ENCODE peak calls at places on chromosomes 12 and 14, in four cellular contexts. Q is suprapubic skin, M is transverse colon, Y is brain microvascular endothelial cell. J is an unnamed sample.

GRCh38 chr14:101561145-101561896 is at the start of gene DIO3:
- DNase-seq in Q (no peak), M (peak), Y (no peak), J (peak)

GRCh38 chr12:109440851-109441490 is 36.1 kb downstream of the KCTD10 start:
- DNase-seq in Q (no peak), M (no peak), Y (no peak), J (no peak)

GRCh38 chr12:96989916-96990315 is 82.9 kb downstream of the NEDD1 start:
- DNase-seq in Q (no peak), M (no peak), Y (no peak), J (peak)

GRCh38 chr12:1505151-1505450 is 89.3 kb downstream of the FBXL14 start:
- DNase-seq in Q (no peak), M (no peak), Y (no peak), J (no peak)

GRCh38 chr14:95144849-95145248 is 12.5 kb downstream of the DICER1 start:
- DNase-seq in Q (no peak), M (no peak), Y (no peak), J (no peak)

GRCh38 chr12:124286414-124286813 is 8.5 kb upstream of the RFLNA start:
- DNase-seq in Q (no peak), M (peak), Y (no peak), J (peak)

GRCh38 chr12:20004951-20005350 is 363.4 kb upstream of the PDE3A start:
- DNase-seq in Q (no peak), M (no peak), Y (no peak), J (peak)

GRCh38 chr12:60724984-60725383 is 1129.2 kb downstream of the SLC16A7 start:
- DNase-seq in Q (no peak), M (no peak), Y (no peak), J (no peak)

GRCh38 chr12:117580718-117581062 is 219.3 kb upstream of the NOS1 start:
- DNase-seq in Q (peak), M (peak), Y (no peak), J (no peak)

GRCh38 chr14:35818346-35819115 is 7.6 kb upstream of the BRMS1L start:
- DNase-seq in Q (no peak), M (peak), Y (peak), J (peak)

GRCh38 chr12:59431266-59431665 is 164.6 kb upstream of the SLC16A7 start:
- DNase-seq in Q (no peak), M (no peak), Y (no peak), J (no peak)

GRCh38 chr14:35254736-35255135 is 37.4 kb upstream of the PSMA6 start:
- DNase-seq in Q (no peak), M (no peak), Y (no peak), J (no peak)

GRCh38 chr12:108103087-108103486 is 26.0 kb upstream of the WSCD2 start:
- DNase-seq in Q (no peak), M (no peak), Y (no peak), J (no peak)

GRCh38 chr12:160858-161257 is 53.1 kb downstream of the SLC6A12 start:
- DNase-seq in Q (no peak), M (no peak), Y (no peak), J (no peak)

GRCh38 chr12:63206908-63207307 is 55.9 kb upstream of the AVPR1A start:
- DNase-seq in Q (no peak), M (no peak), Y (peak), J (no peak)

GRCh38 chr12:94282675-94283074 is 134.3 kb downstream of the PLXNC1 start:
- DNase-seq in Q (no peak), M (peak), Y (no peak), J (no peak)

GRCh38 chr12:22083167-22083566 is 37.1 kb downstream of the CMAS start:
- DNase-seq in Q (no peak), M (no peak), Y (peak), J (peak)

GRCh38 chr12:82475211-82475610 is 116.9 kb downstream of the METTL25 start:
- DNase-seq in Q (no peak), M (no peak), Y (no peak), J (no peak)

GRCh38 chr12:13000935-13001724 is 1.1 kb upstream of the HEBP1 start:
- DNase-seq in Q (peak), M (peak), Y (no peak), J (peak)

GRCh38 chr14:96254696-96255095 is 1.3 kb upstream of the BDKRB1 start:
- DNase-seq in Q (no peak), M (no peak), Y (no peak), J (no peak)

GRCh38 chr14:76908834-76909233 is 82.6 kb downstream of the LRRC74A start:
- DNase-seq in Q (no peak), M (peak), Y (no peak), J (no peak)

GRCh38 chr12:75978677-75979076 is 52.9 kb downstream of the PHLDA1 start:
- DNase-seq in Q (no peak), M (no peak), Y (peak), J (no peak)

GRCh38 chr12:39440781-39441180 is 2.1 kb downstream of the KIF21A start:
- DNase-seq in Q (no peak), M (no peak), Y (no peak), J (no peak)

GRCh38 chr12:39443704-39444234 is 849 bp upstream of the KIF21A start:
- DNase-seq in Q (no peak), M (no peak), Y (no peak), J (no peak)

GRCh38 chr12:39441189-39441962 is 1.5 kb downstream of the KIF21A start:
- DNase-seq in Q (no peak), M (no peak), Y (no peak), J (no peak)

GRCh38 chr12:39441963-39442894 is 691 bp downstream of the KIF21A start:
- DNase-seq in Q (peak), M (no peak), Y (peak), J (peak)

GRCh38 chr12:39442895-39443703 is at the start of gene KIF21A:
- DNase-seq in Q (peak), M (peak), Y (peak), J (peak)
- TF ChIP-seq CTCF in Q (peak), M (peak), Y (peak), J (no peak)

DNA sequence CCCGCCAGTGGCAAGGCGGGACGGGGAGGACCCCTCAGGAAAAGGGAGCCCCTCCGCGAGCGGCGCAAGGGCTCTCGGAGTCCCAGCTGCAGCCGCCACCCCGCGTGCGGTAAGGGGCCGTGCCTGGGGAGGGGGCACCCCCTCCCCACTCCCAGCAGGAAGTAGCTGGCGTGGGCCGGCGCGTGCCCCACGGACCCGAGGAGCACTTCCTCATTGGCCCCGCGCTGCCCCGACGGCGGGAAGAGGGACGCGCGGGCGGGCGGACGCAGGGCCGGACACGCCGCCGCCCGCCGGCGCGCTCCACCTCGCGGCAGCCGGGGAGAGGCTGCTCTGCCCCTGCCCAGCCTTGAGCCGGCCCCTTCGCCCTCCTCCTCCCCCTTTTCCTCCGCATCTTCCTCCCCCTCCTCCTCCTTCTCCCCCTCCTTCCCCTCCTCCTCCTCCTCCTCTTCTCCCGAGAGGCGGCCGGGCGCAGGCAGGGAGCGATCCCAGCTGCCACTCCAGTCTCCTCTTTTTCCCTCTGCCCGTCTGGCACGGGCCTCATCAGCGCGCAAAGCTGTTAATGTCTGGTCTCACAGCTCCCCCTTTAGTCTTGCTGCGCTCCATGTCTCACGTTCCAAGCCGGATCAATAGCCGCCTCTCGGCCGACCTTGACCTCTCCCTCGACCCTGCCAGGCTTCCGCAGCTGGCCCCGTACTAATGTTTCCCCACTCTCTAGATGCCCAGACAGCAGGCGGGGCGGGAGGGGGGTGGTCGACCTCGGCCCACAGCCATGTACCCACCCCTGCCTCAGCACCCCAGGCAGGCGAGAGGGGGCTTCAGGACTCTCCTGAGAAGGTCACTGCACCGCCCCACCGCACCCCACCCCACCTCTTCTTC is 2.6 kb upstream of the BCL11B start:
- DNase-seq in Q (peak), M (peak), Y (peak), J (peak)
- H3K4me3 ChIP-seq in Q (peak), M (peak), Y (peak), J (peak)

GRCh38 chr12:85310025-85310424 is 30.0 kb downstream of the ALX1 start:
- DNase-seq in Q (no peak), M (no peak), Y (no peak), J (no peak)
- TF ChIP-seq CTCF in Q (no peak), M (no peak), Y (no peak), J (no peak)

GRCh38 chr14:80586116-80586515 is 355.4 kb downstream of the CEP128 start:
- DNase-seq in Q (no peak), M (no peak), Y (no peak), J (no peak)
- H3K4me3 ChIP-seq in Q (no peak), M (no peak), Y (no peak), J (no peak)

GRCh38 chr14:56297449-56297848 is 179.2 kb downstream of the PELI2 start:
- DNase-seq in Q (no peak), M (no peak), Y (no peak), J (no peak)

GRCh38 chr14:56293506-56293905 is 175.3 kb downstream of the PELI2 start:
- DNase-seq in Q (no peak), M (no peak), Y (no peak), J (no peak)

GRCh38 chr14:56290195-56290594 is 172.0 kb downstream of the PELI2 start:
- DNase-seq in Q (no peak), M (no peak), Y (no peak), J (no peak)

GRCh38 chr14:56295743-56296142 is 177.5 kb downstream of the PELI2 start:
- DNase-seq in Q (no peak), M (no peak), Y (no peak), J (no peak)

GRCh38 chr14:56294125-56294524 is 175.9 kb downstream of the PELI2 start:
- DNase-seq in Q (no peak), M (no peak), Y (no peak), J (no peak)
- TF ChIP-seq CTCF in Q (peak), M (no peak), Y (peak), J (no peak)

GRCh38 chr12:26102954-26103353 is 21.9 kb downstream of the BHLHE41 start:
- DNase-seq in Q (no peak), M (no peak), Y (no peak), J (no peak)
- H3K4me3 ChIP-seq in Q (no peak), M (no peak), Y (no peak), J (no peak)

DNA sequence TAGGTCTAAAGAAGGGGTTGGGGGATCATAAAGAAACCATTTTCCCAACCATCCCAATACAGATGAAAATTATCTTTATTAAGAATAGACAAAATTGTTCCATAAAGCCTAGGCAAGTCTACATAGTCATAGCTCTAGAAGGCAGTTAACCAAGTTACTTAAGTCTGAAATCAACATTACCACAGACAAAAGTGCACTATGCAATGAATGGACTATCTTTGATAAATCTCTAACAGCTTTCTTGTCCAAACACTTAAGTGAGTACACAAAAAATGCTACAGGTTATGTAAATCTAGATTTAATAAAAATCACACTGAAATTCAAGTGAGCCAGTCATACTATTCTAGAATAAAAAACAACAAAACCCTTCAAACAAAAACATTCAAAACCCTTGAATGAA is 87.0 kb upstream of the GPHB5 start:
- DNase-seq in Q (no peak), M (no peak), Y (no peak), J (no peak)
- TF ChIP-seq CTCF in Q (no peak), M (no peak), Y (no peak), J (no peak)